ENCODE peak calls at places on chromosome 6, in seven cellular contexts. Z is uterus, X is cardiac muscle cell, E is fibroblast of lung, A is kidney, P is H1, C is body of pancreas. K is an unnamed sample. For H3K9me3, the result is how much of the 10 kb centered on the place peaks cover.

GRCh38 chr6:125611573-125612399 is 137.6 kb upstream of the HEY2 start:
- DNase-seq in C (peak), E (peak), P (no peak), A (no peak), X (no peak), Z (no peak), K (no peak)

GRCh38 chr6:48389146-48390043 is 278.4 kb upstream of the PTCHD4 start:
- DNase-seq in X (peak), E (no peak), C (no peak), A (peak), P (no peak), Z (no peak), K (no peak)

GRCh38 chr6:143060806-143061596 is at the start of gene AIG1:
- DNase-seq in X (no peak), C (no peak), E (no peak), P (peak), Z (peak), A (peak), K (peak)

GRCh38 chr6:4870821-4871494 is 94.8 kb downstream of the CDYL start:
- DNase-seq in P (no peak), C (no peak), X (no peak), A (no peak), E (peak), Z (no peak), K (no peak)

GRCh38 chr6:108492131-108492766 is 68.5 kb upstream of the FOXO3 start:
- DNase-seq in A (no peak), X (peak), C (peak), P (no peak), Z (no peak), E (peak), K (peak)

GRCh38 chr6:1247894-1248293 is 64.0 kb upstream of the FOXQ1 start:
- DNase-seq in P (no peak), C (no peak), A (no peak), Z (no peak), E (no peak), X (no peak), K (no peak)

GRCh38 chr6:113654396-113654795 is 202.7 kb upstream of the MARCKS start:
- DNase-seq in E (peak), C (peak), A (peak), X (no peak), Z (peak), P (no peak), K (no peak)

GRCh38 chr6:85096976-85097375 is 332.6 kb upstream of the TBX18 start:
- DNase-seq in C (no peak), A (no peak), P (no peak), Z (no peak), E (no peak), X (no peak), K (no peak)

GRCh38 chr6:32972353-32973143 is 4.2 kb downstream of the BRD2 start:
- DNase-seq in E (no peak), C (peak), P (no peak), Z (peak), A (peak), X (peak), K (no peak)

GRCh38 chr6:16600701-16601100 is 160.6 kb downstream of the ATXN1 start:
- DNase-seq in X (no peak), A (no peak), C (no peak), P (no peak), Z (no peak), E (no peak), K (no peak)

GRCh38 chr6:19835605-19836004 is 1.6 kb upstream of the ID4 start:
- DNase-seq in A (no peak), Z (no peak), P (no peak), C (no peak), X (no peak), E (no peak), K (no peak)

GRCh38 chr6:122995930-122996796 is at the start of gene CLVS2:
- DNase-seq in Z (peak), P (peak), C (peak), X (peak), E (peak), A (peak), K (no peak)

GRCh38 chr6:33716890-33717632 is 5.6 kb upstream of the UQCC2 start:
- DNase-seq in A (no peak), E (no peak), Z (no peak), X (no peak), P (no peak), C (no peak), K (no peak)

GRCh38 chr6:56486681-56487080 is 156.0 kb downstream of the DST start:
- DNase-seq in C (no peak), E (no peak), P (no peak), X (no peak), Z (no peak), A (no peak), K (no peak)

GRCh38 chr6:163643866-163644265 is 229.3 kb downstream of the QKI start:
- DNase-seq in P (no peak), Z (no peak), C (no peak), E (no peak), A (no peak), X (no peak), K (no peak)

GRCh38 chr6:38078671-38079070 is 259.1 kb downstream of the ZFAND3 start:
- DNase-seq in C (no peak), X (no peak), A (no peak), P (no peak), Z (no peak), E (peak), K (no peak)

GRCh38 chr6:2171728-2172127 is 73.7 kb downstream of the GMDS start:
- DNase-seq in E (no peak), C (no peak), A (no peak), P (no peak), Z (no peak), X (no peak), K (no peak)

GRCh38 chr6:170187669-170188566 is 103.0 kb downstream of the DLL1 start:
- DNase-seq in E (no peak), C (peak), Z (no peak), A (no peak), X (no peak), P (peak), K (no peak)

GRCh38 chr6:33824461-33825154 is 20.8 kb upstream of the MLN start:
- DNase-seq in E (peak), P (no peak), C (no peak), A (peak), Z (no peak), X (no peak), K (no peak)

GRCh38 chr6:159463440-159463839 is 229.6 kb downstream of the SOD2 start:
- DNase-seq in X (no peak), A (no peak), P (no peak), C (no peak), E (no peak), Z (no peak), K (no peak)

GRCh38 chr6:53770690-53771320 is 24.0 kb upstream of the LRRC1 start:
- DNase-seq in C (no peak), A (no peak), E (no peak), P (no peak), X (no peak), Z (no peak), K (no peak)

GRCh38 chr6:17505767-17506280 is 94.3 kb upstream of the FAM8A1 start:
- DNase-seq in A (no peak), C (no peak), P (peak), E (peak), X (no peak), Z (no peak), K (peak)

GRCh38 chr6:32952817-32953739 is at the start of gene HLA-DMA:
- DNase-seq in Z (peak), X (peak), C (peak), P (peak), E (peak), A (peak), K (peak)

GRCh38 chr6:166454692-166455515 is 72.2 kb upstream of the MPC1 start:
- DNase-seq in P (no peak), X (no peak), A (no peak), C (no peak), E (no peak), Z (no peak), K (no peak)

GRCh38 chr6:107713214-107713962 is 110.7 kb downstream of the SCML4 start:
- DNase-seq in C (no peak), E (no peak), A (no peak), Z (peak), P (no peak), X (no peak), K (no peak)

GRCh38 chr6:146847426-146847825 is 248.7 kb downstream of the ADGB start:
- DNase-seq in Z (no peak), P (no peak), C (no peak), E (peak), A (no peak), X (no peak), K (no peak)

GRCh38 chr6:44004625-44005506 is 122.4 kb downstream of the MRPL14 start:
- DNase-seq in P (no peak), A (peak), Z (no peak), C (peak), X (peak), E (no peak), K (no peak)

GRCh38 chr6:16723833-16724232 is 37.4 kb downstream of the ATXN1 start:
- DNase-seq in X (peak), P (no peak), A (no peak), Z (no peak), E (peak), C (peak), K (peak)

GRCh38 chr6:41464481-41464880 is 81.7 kb upstream of the FOXP4 start:
- DNase-seq in C (no peak), A (peak), X (no peak), E (no peak), Z (no peak), P (no peak), K (no peak)

GRCh38 chr6:52162940-52163908 is 23.0 kb upstream of the IL17A start:
- DNase-seq in C (no peak), P (no peak), X (no peak), Z (no peak), E (peak), A (no peak), K (peak)
- TF ChIP-seq CTCF in C (peak), P (no peak), X (peak), Z (no peak), E (peak), A (peak), K (peak)

GRCh38 chr6:156282087-156282486 is 495.1 kb upstream of the ARID1B start:
- DNase-seq in E (no peak), C (no peak), Z (no peak), A (no peak), X (no peak), P (no peak), K (no peak)

GRCh38 chr6:156283091-156283490 is 494.1 kb upstream of the ARID1B start:
- DNase-seq in A (no peak), Z (no peak), P (no peak), E (no peak), C (no peak), X (no peak), K (no peak)

GRCh38 chr6:156280131-156280530 is 497.0 kb upstream of the ARID1B start:
- DNase-seq in A (no peak), C (no peak), X (no peak), P (no peak), E (no peak), Z (no peak), K (no peak)

GRCh38 chr6:156279306-156279969 is 497.7 kb upstream of the ARID1B start:
- DNase-seq in X (no peak), A (no peak), E (no peak), P (no peak), Z (no peak), C (no peak), K (no peak)
- H3K9me3 ChIP-seq in X (under half), A (under half), E (under half), P (under half), Z (under half), C (under half), K (under half)

GRCh38 chr6:27547157-27548075 is 74.5 kb upstream of the ZNF184 start:
- DNase-seq in E (peak), Z (no peak), P (peak), A (no peak), C (no peak), X (peak), K (peak)
- H3K4me3 ChIP-seq in E (peak), Z (no peak), P (peak), A (no peak), C (no peak), X (peak), K (peak)

GRCh38 chr6:27251672-27252251 is 4.3 kb downstream of the PRSS16 start:
- DNase-seq in P (peak), E (no peak), C (peak), A (peak), Z (peak), X (peak), K (no peak)
- TF ChIP-seq CTCF in P (peak), E (no peak), C (peak), A (no peak), Z (no peak), X (peak), K (peak)

DNA sequence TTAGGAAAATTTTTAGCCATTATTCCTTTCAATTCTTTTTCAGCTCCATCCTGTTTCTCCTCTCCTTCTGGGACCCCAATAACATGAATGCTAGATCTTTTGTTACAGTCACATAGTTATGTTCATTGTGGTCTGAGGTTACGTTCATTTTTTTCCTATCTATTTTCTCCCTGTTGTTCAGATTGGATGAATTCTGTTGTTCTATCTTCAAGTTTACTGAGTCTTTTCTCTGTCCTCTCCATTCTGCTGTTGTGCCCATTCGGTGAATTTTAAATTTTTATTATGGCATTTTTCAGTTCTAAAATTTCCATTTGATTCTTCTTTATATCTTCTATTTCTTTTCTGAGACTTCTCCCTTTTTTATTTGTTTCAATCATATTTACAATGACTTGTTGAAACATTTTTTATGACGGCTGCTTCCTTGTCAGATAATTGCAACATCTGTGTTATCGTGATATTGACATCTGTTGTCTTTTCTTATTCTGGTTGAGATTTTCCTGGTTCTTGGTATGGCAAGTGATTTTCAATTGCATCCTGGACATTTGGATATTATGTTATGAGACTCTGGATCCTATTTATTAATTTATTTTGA is 12.6 kb upstream of the DDR1 start:
- DNase-seq in X (no peak), A (no peak), E (no peak), Z (no peak), P (no peak), C (no peak), K (no peak)
- H3K9me3 ChIP-seq in X (under half), A (under half), E (under half), Z (under half), P (under half), C (under half), K (under half)

DNA sequence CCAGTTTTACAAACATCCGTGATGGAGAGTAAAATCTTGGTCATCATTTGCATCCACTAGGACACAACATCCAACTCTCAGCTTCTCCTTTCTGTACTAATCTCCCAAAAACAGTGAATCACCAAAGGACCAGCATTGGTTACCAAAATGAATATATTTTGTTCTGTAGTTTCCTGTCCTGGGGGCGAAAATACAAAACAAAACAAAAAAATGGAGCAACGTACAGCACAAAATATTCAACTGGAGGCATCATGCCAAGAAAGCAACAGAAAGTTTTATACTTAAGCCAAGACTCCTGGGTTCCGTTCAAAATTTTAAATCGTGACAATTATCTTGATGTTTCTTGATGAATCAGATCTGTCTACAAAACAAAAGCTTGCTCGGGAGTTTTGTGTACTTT is 126.6 kb upstream of the CCDC28A start:
- DNase-seq in P (no peak), A (no peak), X (no peak), Z (no peak), E (peak), C (no peak), K (peak)
- H3K4me3 ChIP-seq in P (no peak), A (no peak), X (no peak), Z (no peak), E (peak), C (no peak), K (peak)

GRCh38 chr6:131167773-131168172 is 32.5 kb downstream of the AKAP7 start:
- DNase-seq in P (no peak), E (peak), Z (no peak), C (no peak), A (no peak), X (no peak), K (no peak)
- TF ChIP-seq CTCF in P (no peak), E (no peak), Z (no peak), C (peak), A (no peak), X (no peak), K (peak)

GRCh38 chr6:39998126-39998525 is 63.9 kb upstream of the MOCS1 start:
- DNase-seq in X (no peak), P (no peak), A (no peak), E (no peak), C (no peak), Z (no peak), K (no peak)

GRCh38 chr6:39995633-39996032 is 61.4 kb upstream of the MOCS1 start:
- DNase-seq in P (no peak), Z (no peak), A (no peak), X (no peak), C (no peak), E (no peak), K (no peak)

GRCh38 chr6:39997101-39997635 is 62.9 kb upstream of the MOCS1 start:
- DNase-seq in X (no peak), Z (no peak), P (no peak), A (no peak), C (no peak), E (no peak), K (no peak)

GRCh38 chr6:39999006-39999867 is 65.0 kb upstream of the MOCS1 start:
- DNase-seq in A (no peak), X (no peak), C (peak), P (no peak), Z (no peak), E (no peak), K (no peak)

GRCh38 chr6:40000964-40001515 is 66.8 kb upstream of the MOCS1 start:
- DNase-seq in Z (no peak), C (no peak), X (no peak), E (no peak), A (no peak), P (no peak), K (no peak)
- H3K9me3 ChIP-seq in Z (under half), C (under half), X (under half), E (under half), A (under half), P (under half), K (under half)